ENCODE peak calls at places on chromosomes 1 and 21, in nine cellular contexts. One of them, this sample, is unnamed.

GRCh38 chr1:206705744-206706297 is 21.1 kb downstream of the MAPKAPK2 start:
- DNase-seq in GM12865: no peak
- DNase-seq in A549: no peak
- DNase-seq in neuronal stem cell: no peak
- DNase-seq in AG04450: no peak
- DNase-seq in kidney tubule cell: no peak
- DNase-seq in HepG2: no peak
- DNase-seq in activated CD8-positive, alpha-beta memory T cell treated with anti-CD3 and anti-CD28 coated beads, Interleukin-2, amount 50 U/mL, for 48 hours: no peak
- DNase-seq in mesothelial cell of epicardium: no peak
- DNase-seq in this sample: no peak

GRCh38 chr1:228180271-228180987 is 14.8 kb downstream of the IBA57 start:
- DNase-seq in GM12865: no peak
- DNase-seq in A549: peak
- DNase-seq in neuronal stem cell: no peak
- DNase-seq in AG04450: no peak
- DNase-seq in kidney tubule cell: no peak
- DNase-seq in HepG2: peak
- DNase-seq in activated CD8-positive, alpha-beta memory T cell treated with anti-CD3 and anti-CD28 coated beads, Interleukin-2, amount 50 U/mL, for 48 hours: peak
- DNase-seq in mesothelial cell of epicardium: no peak
- DNase-seq in this sample: no peak

GRCh38 chr1:155451199-155451598 is 111.4 kb downstream of the ASH1L start:
- DNase-seq in GM12865: no peak
- DNase-seq in A549: no peak
- DNase-seq in neuronal stem cell: no peak
- DNase-seq in AG04450: no peak
- DNase-seq in kidney tubule cell: no peak
- DNase-seq in HepG2: no peak
- DNase-seq in activated CD8-positive, alpha-beta memory T cell treated with anti-CD3 and anti-CD28 coated beads, Interleukin-2, amount 50 U/mL, for 48 hours: no peak
- DNase-seq in mesothelial cell of epicardium: no peak
- DNase-seq in this sample: no peak

GRCh38 chr1:208182880-208183279 is 61.3 kb downstream of the PLXNA2 start:
- DNase-seq in GM12865: no peak
- DNase-seq in A549: no peak
- DNase-seq in neuronal stem cell: no peak
- DNase-seq in AG04450: no peak
- DNase-seq in kidney tubule cell: no peak
- DNase-seq in HepG2: no peak
- DNase-seq in activated CD8-positive, alpha-beta memory T cell treated with anti-CD3 and anti-CD28 coated beads, Interleukin-2, amount 50 U/mL, for 48 hours: no peak
- DNase-seq in mesothelial cell of epicardium: no peak
- DNase-seq in this sample: no peak

GRCh38 chr1:41900611-41901444 is 17.9 kb downstream of the HIVEP3 start:
- DNase-seq in GM12865: no peak
- DNase-seq in A549: peak
- DNase-seq in neuronal stem cell: no peak
- DNase-seq in AG04450: no peak
- DNase-seq in kidney tubule cell: peak
- DNase-seq in HepG2: no peak
- DNase-seq in activated CD8-positive, alpha-beta memory T cell treated with anti-CD3 and anti-CD28 coated beads, Interleukin-2, amount 50 U/mL, for 48 hours: no peak
- DNase-seq in mesothelial cell of epicardium: no peak
- DNase-seq in this sample: no peak

GRCh38 chr1:109535971-109536491 is 3.6 kb upstream of the GPR61 start:
- DNase-seq in GM12865: no peak
- DNase-seq in A549: no peak
- DNase-seq in neuronal stem cell: no peak
- DNase-seq in AG04450: no peak
- DNase-seq in kidney tubule cell: no peak
- DNase-seq in HepG2: no peak
- DNase-seq in activated CD8-positive, alpha-beta memory T cell treated with anti-CD3 and anti-CD28 coated beads, Interleukin-2, amount 50 U/mL, for 48 hours: no peak
- DNase-seq in mesothelial cell of epicardium: no peak
- DNase-seq in this sample: no peak

GRCh38 chr1:107897428-107898339 is 67.3 kb downstream of the VAV3 start:
- DNase-seq in GM12865: peak
- DNase-seq in A549: no peak
- DNase-seq in neuronal stem cell: no peak
- DNase-seq in AG04450: no peak
- DNase-seq in kidney tubule cell: no peak
- DNase-seq in HepG2: no peak
- DNase-seq in activated CD8-positive, alpha-beta memory T cell treated with anti-CD3 and anti-CD28 coated beads, Interleukin-2, amount 50 U/mL, for 48 hours: peak
- DNase-seq in mesothelial cell of epicardium: no peak
- DNase-seq in this sample: no peak

GRCh38 chr1:106526650-106527049 is 529.8 kb upstream of the PRMT6 start:
- DNase-seq in GM12865: no peak
- DNase-seq in A549: no peak
- DNase-seq in neuronal stem cell: no peak
- DNase-seq in AG04450: peak
- DNase-seq in kidney tubule cell: peak
- DNase-seq in HepG2: no peak
- DNase-seq in activated CD8-positive, alpha-beta memory T cell treated with anti-CD3 and anti-CD28 coated beads, Interleukin-2, amount 50 U/mL, for 48 hours: no peak
- DNase-seq in mesothelial cell of epicardium: no peak
- DNase-seq in this sample: no peak

GRCh38 chr1:96072021-96072420 is 649.6 kb upstream of the PTBP2 start:
- DNase-seq in GM12865: no peak
- DNase-seq in A549: no peak
- DNase-seq in neuronal stem cell: no peak
- DNase-seq in AG04450: no peak
- DNase-seq in kidney tubule cell: no peak
- DNase-seq in HepG2: no peak
- DNase-seq in activated CD8-positive, alpha-beta memory T cell treated with anti-CD3 and anti-CD28 coated beads, Interleukin-2, amount 50 U/mL, for 48 hours: no peak
- DNase-seq in mesothelial cell of epicardium: no peak
- DNase-seq in this sample: no peak

GRCh38 chr1:212952596-212952995 is 2.3 kb downstream of the VASH2 start:
- DNase-seq in GM12865: no peak
- DNase-seq in A549: no peak
- DNase-seq in neuronal stem cell: no peak
- DNase-seq in AG04450: no peak
- DNase-seq in kidney tubule cell: no peak
- DNase-seq in HepG2: no peak
- DNase-seq in activated CD8-positive, alpha-beta memory T cell treated with anti-CD3 and anti-CD28 coated beads, Interleukin-2, amount 50 U/mL, for 48 hours: no peak
- DNase-seq in mesothelial cell of epicardium: no peak
- DNase-seq in this sample: no peak

GRCh38 chr1:33001282-33001681 is 35.4 kb downstream of the AK2 start:
- DNase-seq in GM12865: no peak
- DNase-seq in A549: peak
- DNase-seq in neuronal stem cell: no peak
- DNase-seq in AG04450: no peak
- DNase-seq in kidney tubule cell: no peak
- DNase-seq in HepG2: no peak
- DNase-seq in activated CD8-positive, alpha-beta memory T cell treated with anti-CD3 and anti-CD28 coated beads, Interleukin-2, amount 50 U/mL, for 48 hours: no peak
- DNase-seq in mesothelial cell of epicardium: no peak
- DNase-seq in this sample: no peak

GRCh38 chr1:164602142-164602429 is 43.1 kb downstream of the PBX1 start:
- DNase-seq in GM12865: no peak
- DNase-seq in A549: no peak
- DNase-seq in neuronal stem cell: no peak
- DNase-seq in AG04450: no peak
- DNase-seq in kidney tubule cell: peak
- DNase-seq in HepG2: no peak
- DNase-seq in activated CD8-positive, alpha-beta memory T cell treated with anti-CD3 and anti-CD28 coated beads, Interleukin-2, amount 50 U/mL, for 48 hours: no peak
- DNase-seq in mesothelial cell of epicardium: no peak
- DNase-seq in this sample: no peak

GRCh38 chr1:57424231-57425027 is 569 bp upstream of the DAB1 start:
- DNase-seq in GM12865: no peak
- DNase-seq in A549: peak
- DNase-seq in neuronal stem cell: peak
- DNase-seq in AG04450: no peak
- DNase-seq in kidney tubule cell: peak
- DNase-seq in HepG2: peak
- DNase-seq in activated CD8-positive, alpha-beta memory T cell treated with anti-CD3 and anti-CD28 coated beads, Interleukin-2, amount 50 U/mL, for 48 hours: peak
- DNase-seq in mesothelial cell of epicardium: peak
- DNase-seq in this sample: peak

GRCh38 chr1:192010406-192010805 is 147.9 kb upstream of the RGS18 start:
- DNase-seq in GM12865: no peak
- DNase-seq in A549: no peak
- DNase-seq in neuronal stem cell: no peak
- DNase-seq in AG04450: peak
- DNase-seq in kidney tubule cell: no peak
- DNase-seq in HepG2: no peak
- DNase-seq in activated CD8-positive, alpha-beta memory T cell treated with anti-CD3 and anti-CD28 coated beads, Interleukin-2, amount 50 U/mL, for 48 hours: no peak
- DNase-seq in mesothelial cell of epicardium: no peak
- DNase-seq in this sample: no peak

GRCh38 chr1:54135436-54136120 is 17.2 kb downstream of the CDCP2 start:
- DNase-seq in GM12865: no peak
- DNase-seq in A549: no peak
- DNase-seq in neuronal stem cell: no peak
- DNase-seq in AG04450: no peak
- DNase-seq in kidney tubule cell: peak
- DNase-seq in HepG2: peak
- DNase-seq in activated CD8-positive, alpha-beta memory T cell treated with anti-CD3 and anti-CD28 coated beads, Interleukin-2, amount 50 U/mL, for 48 hours: no peak
- DNase-seq in mesothelial cell of epicardium: no peak
- DNase-seq in this sample: no peak

GRCh38 chr21:36135391-36136094 is 664 bp downstream of the CBR3 start:
- DNase-seq in GM12865: peak
- DNase-seq in A549: peak
- DNase-seq in neuronal stem cell: no peak
- DNase-seq in AG04450: no peak
- DNase-seq in kidney tubule cell: peak
- DNase-seq in HepG2: no peak
- DNase-seq in activated CD8-positive, alpha-beta memory T cell treated with anti-CD3 and anti-CD28 coated beads, Interleukin-2, amount 50 U/mL, for 48 hours: peak
- DNase-seq in mesothelial cell of epicardium: peak
- DNase-seq in this sample: peak

GRCh38 chr21:29827236-29827635 is 112.6 kb downstream of the GRIK1 start:
- DNase-seq in GM12865: no peak
- DNase-seq in A549: no peak
- DNase-seq in neuronal stem cell: no peak
- DNase-seq in AG04450: no peak
- DNase-seq in kidney tubule cell: no peak
- DNase-seq in HepG2: no peak
- DNase-seq in activated CD8-positive, alpha-beta memory T cell treated with anti-CD3 and anti-CD28 coated beads, Interleukin-2, amount 50 U/mL, for 48 hours: no peak
- DNase-seq in mesothelial cell of epicardium: no peak
- DNase-seq in this sample: no peak

GRCh38 chr1:42908046-42908445 is 50.6 kb downstream of the SLC2A1 start:
- DNase-seq in GM12865: no peak
- DNase-seq in A549: no peak
- DNase-seq in neuronal stem cell: no peak
- DNase-seq in AG04450: no peak
- DNase-seq in kidney tubule cell: no peak
- DNase-seq in HepG2: no peak
- DNase-seq in activated CD8-positive, alpha-beta memory T cell treated with anti-CD3 and anti-CD28 coated beads, Interleukin-2, amount 50 U/mL, for 48 hours: no peak
- DNase-seq in mesothelial cell of epicardium: no peak
- DNase-seq in this sample: no peak

GRCh38 chr1:2405588-2406295 is 6.6 kb downstream of the PEX10 start:
- DNase-seq in GM12865: no peak
- DNase-seq in A549: no peak
- DNase-seq in neuronal stem cell: no peak
- DNase-seq in AG04450: no peak
- DNase-seq in kidney tubule cell: no peak
- DNase-seq in HepG2: no peak
- DNase-seq in activated CD8-positive, alpha-beta memory T cell treated with anti-CD3 and anti-CD28 coated beads, Interleukin-2, amount 50 U/mL, for 48 hours: no peak
- DNase-seq in mesothelial cell of epicardium: no peak
- DNase-seq in this sample: no peak

GRCh38 chr1:83641206-83641658 is 357.7 kb downstream of the TTLL7 start:
- DNase-seq in GM12865: no peak
- DNase-seq in A549: no peak
- DNase-seq in neuronal stem cell: no peak
- DNase-seq in AG04450: no peak
- DNase-seq in kidney tubule cell: no peak
- DNase-seq in HepG2: no peak
- DNase-seq in activated CD8-positive, alpha-beta memory T cell treated with anti-CD3 and anti-CD28 coated beads, Interleukin-2, amount 50 U/mL, for 48 hours: no peak
- DNase-seq in mesothelial cell of epicardium: no peak
- DNase-seq in this sample: no peak

GRCh38 chr21:14306143-14306907 is 76.6 kb downstream of the HSPA13 start:
- DNase-seq in GM12865: peak
- DNase-seq in A549: peak
- DNase-seq in neuronal stem cell: no peak
- DNase-seq in AG04450: no peak
- DNase-seq in kidney tubule cell: no peak
- DNase-seq in HepG2: no peak
- DNase-seq in activated CD8-positive, alpha-beta memory T cell treated with anti-CD3 and anti-CD28 coated beads, Interleukin-2, amount 50 U/mL, for 48 hours: no peak
- DNase-seq in mesothelial cell of epicardium: no peak
- DNase-seq in this sample: no peak

GRCh38 chr1:99634971-99635624 is 10.8 kb upstream of the PALMD start:
- DNase-seq in GM12865: no peak
- DNase-seq in A549: no peak
- DNase-seq in neuronal stem cell: no peak
- DNase-seq in AG04450: no peak
- DNase-seq in kidney tubule cell: no peak
- DNase-seq in HepG2: peak
- DNase-seq in activated CD8-positive, alpha-beta memory T cell treated with anti-CD3 and anti-CD28 coated beads, Interleukin-2, amount 50 U/mL, for 48 hours: no peak
- DNase-seq in mesothelial cell of epicardium: no peak
- DNase-seq in this sample: no peak

GRCh38 chr1:87673748-87674147 is 345.1 kb downstream of the LMO4 start:
- DNase-seq in GM12865: no peak
- DNase-seq in A549: no peak
- DNase-seq in neuronal stem cell: no peak
- DNase-seq in AG04450: no peak
- DNase-seq in kidney tubule cell: no peak
- DNase-seq in HepG2: no peak
- DNase-seq in activated CD8-positive, alpha-beta memory T cell treated with anti-CD3 and anti-CD28 coated beads, Interleukin-2, amount 50 U/mL, for 48 hours: no peak
- DNase-seq in mesothelial cell of epicardium: no peak
- DNase-seq in this sample: no peak

GRCh38 chr1:163248064-163248463 is 45.3 kb upstream of the RGS5 start:
- DNase-seq in GM12865: no peak
- DNase-seq in A549: no peak
- DNase-seq in neuronal stem cell: no peak
- DNase-seq in AG04450: no peak
- DNase-seq in kidney tubule cell: no peak
- DNase-seq in HepG2: no peak
- DNase-seq in activated CD8-positive, alpha-beta memory T cell treated with anti-CD3 and anti-CD28 coated beads, Interleukin-2, amount 50 U/mL, for 48 hours: no peak
- DNase-seq in mesothelial cell of epicardium: no peak
- DNase-seq in this sample: no peak

GRCh38 chr1:240350910-240351331 is 259.2 kb downstream of the FMN2 start:
- DNase-seq in GM12865: no peak
- DNase-seq in A549: peak
- DNase-seq in neuronal stem cell: no peak
- DNase-seq in AG04450: peak
- DNase-seq in kidney tubule cell: no peak
- DNase-seq in HepG2: no peak
- DNase-seq in activated CD8-positive, alpha-beta memory T cell treated with anti-CD3 and anti-CD28 coated beads, Interleukin-2, amount 50 U/mL, for 48 hours: no peak
- DNase-seq in mesothelial cell of epicardium: no peak
- DNase-seq in this sample: no peak

GRCh38 chr1:159211331-159212136 is 6.9 kb downstream of the ACKR1 start:
- DNase-seq in GM12865: peak
- DNase-seq in A549: peak
- DNase-seq in neuronal stem cell: peak
- DNase-seq in AG04450: no peak
- DNase-seq in kidney tubule cell: peak
- DNase-seq in HepG2: peak
- DNase-seq in activated CD8-positive, alpha-beta memory T cell treated with anti-CD3 and anti-CD28 coated beads, Interleukin-2, amount 50 U/mL, for 48 hours: peak
- DNase-seq in mesothelial cell of epicardium: peak
- DNase-seq in this sample: peak

GRCh38 chr1:85284202-85284601 is 7.8 kb upstream of the BCL10 start:
- DNase-seq in GM12865: no peak
- DNase-seq in A549: no peak
- DNase-seq in neuronal stem cell: no peak
- DNase-seq in AG04450: no peak
- DNase-seq in kidney tubule cell: no peak
- DNase-seq in HepG2: peak
- DNase-seq in activated CD8-positive, alpha-beta memory T cell treated with anti-CD3 and anti-CD28 coated beads, Interleukin-2, amount 50 U/mL, for 48 hours: no peak
- DNase-seq in mesothelial cell of epicardium: no peak
- DNase-seq in this sample: no peak

GRCh38 chr1:234887026-234887910 is 241.4 kb downstream of the TOMM20 start:
- DNase-seq in GM12865: no peak
- DNase-seq in A549: no peak
- DNase-seq in neuronal stem cell: no peak
- DNase-seq in AG04450: no peak
- DNase-seq in kidney tubule cell: no peak
- DNase-seq in HepG2: no peak
- DNase-seq in activated CD8-positive, alpha-beta memory T cell treated with anti-CD3 and anti-CD28 coated beads, Interleukin-2, amount 50 U/mL, for 48 hours: no peak
- DNase-seq in mesothelial cell of epicardium: no peak
- DNase-seq in this sample: no peak

GRCh38 chr1:2803931-2804627 is 2.6 kb upstream of the TTC34 start:
- DNase-seq in GM12865: no peak
- DNase-seq in A549: no peak
- DNase-seq in neuronal stem cell: no peak
- DNase-seq in AG04450: no peak
- DNase-seq in kidney tubule cell: no peak
- DNase-seq in HepG2: no peak
- DNase-seq in activated CD8-positive, alpha-beta memory T cell treated with anti-CD3 and anti-CD28 coated beads, Interleukin-2, amount 50 U/mL, for 48 hours: no peak
- DNase-seq in mesothelial cell of epicardium: no peak
- DNase-seq in this sample: no peak

GRCh38 chr1:227140376-227140775 is 177.9 kb downstream of the CDC42BPA start:
- DNase-seq in GM12865: no peak
- DNase-seq in A549: no peak
- DNase-seq in neuronal stem cell: no peak
- DNase-seq in AG04450: no peak
- DNase-seq in kidney tubule cell: no peak
- DNase-seq in HepG2: no peak
- DNase-seq in activated CD8-positive, alpha-beta memory T cell treated with anti-CD3 and anti-CD28 coated beads, Interleukin-2, amount 50 U/mL, for 48 hours: no peak
- DNase-seq in mesothelial cell of epicardium: no peak
- DNase-seq in this sample: no peak

GRCh38 chr1:41626146-41626545 is 141.7 kb upstream of the EDN2 start:
- DNase-seq in GM12865: no peak
- DNase-seq in A549: no peak
- DNase-seq in neuronal stem cell: no peak
- DNase-seq in AG04450: no peak
- DNase-seq in kidney tubule cell: peak
- DNase-seq in HepG2: no peak
- DNase-seq in activated CD8-positive, alpha-beta memory T cell treated with anti-CD3 and anti-CD28 coated beads, Interleukin-2, amount 50 U/mL, for 48 hours: peak
- DNase-seq in mesothelial cell of epicardium: no peak
- DNase-seq in this sample: no peak